ENCODE peak calls at places on chromosomes 13 and 19, in five cellular contexts. F is suprapubic skin, S is tibial nerve, O is mammary epithelial cell, C is tibial artery. M is an unnamed sample.
A peak's percentile ranks its signal among the peaks of the same experiment; 100 is the strongest.

GRCh38 chr13:20159646-20160345 is 1.1 kb downstream of the GJA3 start:
- DNase-seq in F (no peak), S (no peak), O (no peak), C (no peak), M (no peak)

GRCh38 chr19:58328999-58329398 is 2.2 kb downstream of the ZSCAN22 start:
- DNase-seq in F (no peak), S (no peak), O (no peak), C (no peak), M (no peak)

GRCh38 chr13:112943309-112944125 is 25.5 kb upstream of the MCF2L start:
- DNase-seq in F (no peak), S (no peak), O (peak; percentile 12), C (no peak), M (no peak)

GRCh38 chr13:109412232-109412935 is 374.0 kb downstream of the IRS2 start:
- DNase-seq in F (no peak), S (no peak), O (no peak), C (no peak), M (peak; percentile 20)

GRCh38 chr19:18995804-18996241 is 37.5 kb downstream of the SUGP2 start:
- DNase-seq in F (no peak), S (no peak), O (peak; percentile 58), C (no peak), M (peak; percentile 50)

GRCh38 chr19:40365613-40366401 is 17.3 kb downstream of the PLD3 start:
- DNase-seq in F (no peak), S (peak; percentile 44), O (no peak), C (peak; percentile 55), M (peak; percentile 26)

GRCh38 chr19:40279761-40280607 is 5.2 kb downstream of the AKT2 start:
- DNase-seq in F (no peak), S (no peak), O (no peak), C (no peak), M (no peak)

GRCh38 chr19:17755977-17756670 is 4.8 kb downstream of the FCHO1 start:
- DNase-seq in F (no peak), S (no peak), O (no peak), C (no peak), M (peak; percentile 87)

GRCh38 chr19:38551450-38551813 is 66.3 kb downstream of the MAP4K1 start:
- DNase-seq in F (no peak), S (no peak), O (no peak), C (no peak), M (no peak)

GRCh38 chr19:42468273-42468796 is 25.6 kb upstream of the CXCL17 start:
- DNase-seq in F (no peak), S (no peak), O (peak; percentile 74), C (no peak), M (no peak)

GRCh38 chr13:20363162-20363561 is 131.0 kb upstream of the GJB6 start:
- DNase-seq in F (no peak), S (no peak), O (no peak), C (no peak), M (no peak)

GRCh38 chr13:79435549-79435948 is 29.5 kb upstream of the RBM26 start:
- DNase-seq in F (no peak), S (no peak), O (peak; percentile 64), C (no peak), M (no peak)

GRCh38 chr19:38596057-38596981 is 21.4 kb downstream of the MAP4K1 start:
- DNase-seq in F (no peak), S (no peak), O (no peak), C (no peak), M (no peak)

GRCh38 chr13:98842858-98843481 is 90.5 kb upstream of the SLC15A1 start:
- DNase-seq in F (peak; percentile 77), S (peak; percentile 44), O (peak; percentile 48), C (peak; percentile 61), M (peak; percentile 48)

GRCh38 chr19:14476307-14476662 is 1.1 kb upstream of the PTGER1 start:
- DNase-seq in F (peak; percentile 63), S (no peak), O (no peak), C (no peak), M (no peak)

GRCh38 chr13:109790951-109791605 is 4.7 kb upstream of the IRS2 start:
- DNase-seq in F (no peak), S (no peak), O (peak; percentile 35), C (no peak), M (peak; percentile 21)

GRCh38 chr13:111383591-111384440 is 63.4 kb downstream of the TEX29 start:
- DNase-seq in F (no peak), S (no peak), O (no peak), C (peak; percentile 14), M (no peak)

GRCh38 chr13:60182907-60183306 is 19.2 kb upstream of the DIAPH3 start:
- DNase-seq in F (no peak), S (no peak), O (no peak), C (no peak), M (no peak)

GRCh38 chr13:37598572-37598971 is at the start of gene POSTN:
- DNase-seq in F (no peak), S (no peak), O (no peak), C (no peak), M (no peak)

GRCh38 chr19:18291590-18292459 is 10.4 kb upstream of the JUND start:
- DNase-seq in F (peak; percentile 90), S (peak; percentile 71), O (peak; percentile 41), C (peak; percentile 87), M (peak; percentile 45)

GRCh38 chr19:7200739-7201138 is 93.5 kb downstream of the INSR start:
- DNase-seq in F (no peak), S (no peak), O (no peak), C (no peak), M (no peak)

GRCh38 chr13:93652942-93653341 is 426.3 kb downstream of the GPC6 start:
- DNase-seq in F (no peak), S (no peak), O (no peak), C (no peak), M (no peak)

DNA sequence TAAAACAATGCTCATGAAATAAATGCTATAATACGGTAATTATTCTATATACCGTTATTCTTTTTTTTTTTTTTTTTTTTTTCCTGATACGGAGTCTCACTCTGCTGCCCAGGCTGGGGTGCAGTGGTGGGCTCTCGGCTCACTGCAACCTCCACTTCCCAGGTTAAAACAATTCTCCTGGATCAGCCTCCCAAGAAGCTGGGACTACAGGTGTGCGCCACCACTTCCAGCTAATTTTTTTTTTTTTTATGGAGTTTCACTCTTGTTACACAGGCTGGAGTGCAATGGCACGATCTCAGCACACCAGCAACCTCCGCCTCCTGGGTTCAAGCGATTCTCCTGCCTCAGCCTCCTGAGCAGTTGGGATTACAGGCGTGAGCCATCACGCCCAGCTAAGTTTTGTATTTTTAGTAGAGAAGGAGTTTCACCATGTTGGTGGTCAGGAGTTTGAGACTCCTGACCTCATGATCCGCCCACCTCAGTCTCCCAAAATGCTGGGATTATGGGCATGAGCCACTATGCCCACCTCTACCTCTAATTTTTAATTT is 6.9 kb downstream of the PPP1R15A start:
- DNase-seq in F (no peak), S (no peak), O (peak; percentile 27), C (no peak), M (no peak)
- H3K27ac ChIP-seq in F (no peak overlapping the region), S (peak overlapping the region; percentile 100), O (no peak overlapping the region), C (peak overlapping the region; percentile 100), M (no peak overlapping the region)

DNA sequence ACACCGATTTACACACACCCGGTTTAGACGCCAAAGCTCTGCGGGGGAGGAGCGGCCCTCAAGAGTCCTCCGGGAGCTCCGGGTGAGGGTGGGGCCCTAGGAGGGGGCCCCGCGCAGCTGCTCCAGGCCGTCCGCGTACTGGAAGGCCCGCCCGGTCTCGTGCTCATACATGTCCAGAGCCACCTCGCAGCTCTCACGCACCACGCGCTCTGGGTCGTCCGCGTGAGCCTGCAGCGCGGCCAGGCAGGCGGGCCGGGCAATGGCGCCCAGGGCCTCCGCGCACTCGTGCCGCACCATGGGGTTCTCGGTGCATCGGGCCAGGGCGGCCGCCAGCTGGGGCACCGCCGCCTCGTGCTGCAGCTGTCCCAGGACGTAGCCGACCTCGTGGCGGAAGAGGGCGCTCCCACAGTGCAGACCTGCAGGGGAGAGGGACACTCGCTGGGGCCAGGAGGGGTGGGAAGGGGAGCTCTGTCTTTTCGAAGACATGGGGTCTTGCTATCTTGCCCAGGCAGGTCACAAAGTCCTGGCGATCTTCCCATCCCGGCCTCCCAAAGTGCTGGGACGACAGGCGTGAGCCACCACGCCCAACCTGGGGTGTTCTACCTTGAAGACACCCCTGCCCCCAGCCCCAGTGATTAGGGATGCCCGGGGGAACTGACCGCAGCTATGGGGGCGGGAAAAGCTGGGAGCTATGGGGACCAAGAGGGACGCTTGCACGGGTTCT is 8.3 kb upstream of the SMIM44 start:
- DNase-seq in F (no peak), S (no peak), O (no peak), C (no peak), M (no peak)
- H3K27ac ChIP-seq in F (no peak overlapping the region), S (no peak overlapping the region), O (no peak overlapping the region), C (no peak overlapping the region), M (peak overlapping the region; percentile 96)

DNA sequence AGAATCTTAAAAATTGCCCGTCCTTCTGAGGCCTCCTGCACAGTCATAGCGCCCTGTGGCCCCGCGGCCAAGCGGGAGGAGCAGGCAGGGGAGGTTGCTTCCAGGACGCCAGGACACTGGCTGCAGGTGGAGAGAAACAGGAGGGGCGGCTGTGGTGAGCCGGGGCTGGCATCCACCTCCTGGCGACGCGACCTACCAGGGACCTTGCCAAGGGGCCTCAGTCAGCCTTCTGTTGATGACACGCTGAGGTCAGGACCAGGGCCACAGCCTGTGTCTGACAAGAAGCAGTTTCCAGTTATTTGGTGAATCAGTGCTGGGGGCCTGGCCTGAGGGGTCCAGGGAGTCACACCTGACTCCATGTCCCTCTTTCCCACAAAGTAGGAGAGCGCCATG is 13.3 kb upstream of the MKNK2 start:
- DNase-seq in F (peak; percentile 60), S (no peak), O (no peak), C (no peak), M (peak; percentile 61)
- H3K27ac ChIP-seq in F (peak overlapping the region; percentile 79), S (peak overlapping the region; percentile 100), O (no peak overlapping the region), C (peak overlapping the region; percentile 84), M (peak overlapping the region; percentile 77)

GRCh38 chr19:3045885-3046603 is 16.3 kb downstream of the TLE5 start:
- DNase-seq in F (no peak), S (no peak), O (no peak), C (no peak), M (no peak)

GRCh38 chr19:3049089-3049488 is 13.2 kb downstream of the TLE5 start:
- DNase-seq in F (no peak), S (no peak), O (no peak), C (no peak), M (no peak)

GRCh38 chr19:3048190-3048533 is 14.1 kb downstream of the TLE5 start:
- DNase-seq in F (no peak), S (no peak), O (no peak), C (no peak), M (no peak)

GRCh38 chr19:3046621-3047306 is 15.5 kb downstream of the TLE5 start:
- DNase-seq in F (no peak), S (no peak), O (no peak), C (no peak), M (no peak)

DNA sequence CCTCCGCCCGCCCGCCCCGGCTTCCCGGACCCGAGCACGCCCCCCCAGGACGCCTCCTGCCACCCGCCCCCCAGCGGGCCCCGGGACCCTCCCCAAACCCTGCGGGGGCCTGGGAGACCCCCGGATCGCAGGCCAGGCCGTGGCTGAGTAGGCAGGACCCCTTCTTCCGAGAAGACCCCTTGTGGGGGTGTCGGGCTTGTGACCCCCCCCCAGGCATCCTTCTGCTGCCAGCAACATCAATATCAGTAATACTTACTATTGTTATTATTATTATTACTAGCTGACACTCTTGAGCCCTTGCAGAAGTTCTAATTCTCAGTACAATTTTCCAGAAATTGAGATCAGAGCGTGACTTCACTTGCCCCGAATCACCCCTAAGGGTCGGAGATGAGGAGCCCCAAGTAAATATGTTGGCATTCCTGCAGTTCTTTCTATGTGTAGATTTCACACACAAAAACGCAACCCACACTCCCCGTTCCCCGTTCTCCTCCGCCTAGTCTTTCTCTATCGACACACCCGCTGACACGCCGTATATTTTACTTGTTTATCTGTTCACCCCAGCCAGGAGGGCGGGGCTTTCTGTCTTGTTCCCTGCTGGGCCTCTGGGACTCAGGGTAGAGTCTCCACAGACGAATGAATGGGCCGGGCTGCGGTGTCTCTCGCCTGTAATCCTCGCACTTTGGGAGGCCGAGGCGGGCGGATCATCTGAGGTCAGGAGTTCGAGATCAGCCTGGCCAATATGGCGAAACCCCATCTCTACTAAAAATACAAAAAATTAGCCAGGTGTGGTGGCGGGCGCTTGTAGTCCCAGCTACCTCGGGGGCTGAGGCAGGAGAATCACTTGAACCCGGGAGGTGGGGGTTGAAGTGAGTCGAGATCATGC is 14.7 kb downstream of the TLE5 start:
- DNase-seq in F (peak; percentile 96), S (peak; percentile 93), O (peak; percentile 42), C (peak; percentile 97), M (no peak)
- H3K27ac ChIP-seq in F (peak overlapping the region; percentile 91), S (peak overlapping the region; percentile 90), O (no peak overlapping the region), C (peak overlapping the region; percentile 67), M (no peak overlapping the region)